ENCODE peak calls at places on chromosomes 16 and 17, in seven cellular contexts. C, U, Z, L, O, W and R are unnamed samples.

GRCh38 chr16:82181456-82182185 is 11.6 kb upstream of the MPHOSPH6 start:
- DNase-seq in U (no peak), Z (no peak), L (no peak), W (no peak), C (no peak), O (no peak), R (no peak)

GRCh38 chr16:90084215-90084614 is 7.1 kb upstream of the PRDM7 start:
- DNase-seq in O (no peak), C (no peak), L (no peak), W (no peak), U (no peak), Z (no peak), R (no peak)

GRCh38 chr17:50686494-50687199 is 21.1 kb downstream of the ANKRD40 start:
- DNase-seq in O (peak), W (no peak), C (no peak), L (no peak), Z (no peak), U (no peak), R (no peak)

GRCh38 chr17:4960279-4960922 is 7.2 kb downstream of the SPAG7 start:
- DNase-seq in C (no peak), O (no peak), W (no peak), L (no peak), Z (no peak), U (peak), R (no peak)

GRCh38 chr17:21294321-21295035 is 10.0 kb downstream of the MAP2K3 start:
- DNase-seq in U (peak), O (no peak), C (peak), W (no peak), Z (no peak), L (no peak), R (no peak)

GRCh38 chr16:8760021-8760420 is 37.4 kb downstream of the TMEM186 start:
- DNase-seq in Z (no peak), U (no peak), O (no peak), C (no peak), L (no peak), W (no peak), R (no peak)

GRCh38 chr16:50269061-50269705 is 2.8 kb downstream of the ADCY7 start:
- DNase-seq in O (no peak), U (no peak), L (no peak), W (no peak), C (no peak), Z (no peak), R (no peak)

GRCh38 chr17:65472602-65473001 is 88.8 kb downstream of the AXIN2 start:
- DNase-seq in U (no peak), O (no peak), Z (no peak), L (no peak), W (no peak), C (no peak), R (no peak)

GRCh38 chr17:6126768-6127167 is 56.6 kb downstream of the WSCD1 start:
- DNase-seq in C (no peak), W (no peak), U (no peak), O (no peak), L (no peak), Z (no peak), R (no peak)

GRCh38 chr16:67100569-67101300 is 9.0 kb upstream of the PHAF1 start:
- DNase-seq in C (peak), O (no peak), L (no peak), Z (no peak), W (no peak), U (no peak), R (no peak)

GRCh38 chr17:39604911-39605491 is 2.7 kb downstream of the NEUROD2 start:
- DNase-seq in Z (no peak), W (peak), U (no peak), C (no peak), L (no peak), O (no peak), R (no peak)

GRCh38 chr17:30854146-30854545 is 22.4 kb downstream of the ATAD5 start:
- DNase-seq in L (no peak), C (no peak), W (no peak), Z (no peak), U (no peak), O (no peak), R (no peak)

GRCh38 chr16:70495425-70496182 is 27.8 kb downstream of the COG4 start:
- DNase-seq in U (no peak), C (no peak), Z (no peak), O (no peak), L (no peak), W (no peak), R (no peak)

GRCh38 chr16:73215482-73216377 is 167.8 kb upstream of the ZFHX3 start:
- DNase-seq in C (no peak), L (no peak), W (no peak), O (no peak), U (no peak), Z (no peak), R (no peak)

GRCh38 chr16:82045471-82046178 is 10.6 kb downstream of the HSD17B2 start:
- DNase-seq in O (no peak), Z (no peak), U (no peak), C (no peak), L (no peak), W (no peak), R (no peak)

GRCh38 chr17:54967621-54968258 is 714 bp downstream of the COX11 start:
- DNase-seq in W (no peak), U (peak), O (peak), C (peak), Z (no peak), L (no peak), R (peak)

GRCh38 chr17:73089918-73090317 is 2.6 kb downstream of the SLC39A11 start:
- DNase-seq in L (no peak), C (no peak), W (no peak), Z (no peak), O (peak), U (no peak), R (no peak)

GRCh38 chr17:10278218-10278617 is 79.8 kb upstream of the GAS7 start:
- DNase-seq in Z (no peak), C (no peak), W (no peak), L (no peak), O (no peak), U (peak), R (no peak)

GRCh38 chr16:1159973-1160772 is 7.3 kb downstream of the CACNA1H start:
- DNase-seq in W (no peak), O (peak), L (no peak), Z (no peak), C (peak), U (no peak), R (no peak)

GRCh38 chr17:58335061-58335731 is 6.6 kb upstream of the TSPOAP1 start:
- DNase-seq in Z (peak), U (no peak), W (no peak), O (no peak), C (no peak), L (no peak), R (no peak)

GRCh38 chr17:78899361-78900260 is 3.4 kb downstream of the CEP295NL start:
- DNase-seq in L (no peak), Z (no peak), O (no peak), U (no peak), C (peak), W (peak), R (no peak)

GRCh38 chr17:28953444-28954118 is 2.3 kb upstream of the PHF12 start:
- DNase-seq in O (peak), Z (no peak), L (no peak), W (peak), U (peak), C (peak), R (no peak)

GRCh38 chr17:75832164-75832651 is 12.0 kb downstream of the UNC13D start:
- DNase-seq in O (no peak), L (no peak), C (no peak), U (no peak), Z (no peak), W (peak), R (no peak)

GRCh38 chr17:65092262-65092661 is 35.7 kb upstream of the GNA13 start:
- DNase-seq in Z (no peak), O (no peak), W (no peak), C (no peak), U (no peak), L (no peak), R (no peak)

GRCh38 chr16:88478115-88478514 is 25.0 kb downstream of the ZFPM1 start:
- DNase-seq in W (no peak), Z (no peak), C (no peak), U (no peak), L (no peak), O (no peak), R (no peak)

GRCh38 chr17:73013816-73014663 is 78.4 kb downstream of the SLC39A11 start:
- DNase-seq in C (no peak), L (no peak), O (no peak), W (no peak), Z (no peak), U (no peak), R (no peak)

GRCh38 chr16:88120812-88121211 is 169.6 kb downstream of the BANP start:
- DNase-seq in C (no peak), O (no peak), Z (no peak), L (no peak), W (no peak), U (no peak), R (no peak)

GRCh38 chr16:83110221-83110768 is 483.5 kb downstream of the CDH13 start:
- DNase-seq in Z (no peak), L (no peak), W (no peak), O (no peak), C (no peak), U (no peak), R (no peak)

GRCh38 chr17:44203731-44204452 is 4.2 kb upstream of the ATXN7L3 start:
- DNase-seq in W (peak), L (no peak), Z (peak), U (peak), C (peak), O (peak), R (no peak)
- TF ChIP-seq TAF1 in W (no peak), L (no peak), Z (no peak), U (no peak), C (no peak), O (no peak), R (no peak)

GRCh38 chr17:76906463-76906862 is 38.3 kb downstream of the MGAT5B start:
- DNase-seq in O (no peak), L (no peak), Z (no peak), C (no peak), U (no peak), W (no peak), R (no peak)

GRCh38 chr17:76907352-76907751 is 39.1 kb downstream of the MGAT5B start:
- DNase-seq in W (no peak), Z (no peak), U (no peak), L (no peak), C (no peak), O (no peak), R (no peak)

GRCh38 chr17:76911299-76912007 is 43.2 kb downstream of the MGAT5B start:
- DNase-seq in W (no peak), U (no peak), C (peak), O (no peak), Z (no peak), L (no peak), R (no peak)

GRCh38 chr17:76912585-76912984 is 44.4 kb downstream of the MGAT5B start:
- DNase-seq in O (no peak), U (no peak), W (no peak), Z (no peak), L (no peak), C (no peak), R (no peak)

DNA sequence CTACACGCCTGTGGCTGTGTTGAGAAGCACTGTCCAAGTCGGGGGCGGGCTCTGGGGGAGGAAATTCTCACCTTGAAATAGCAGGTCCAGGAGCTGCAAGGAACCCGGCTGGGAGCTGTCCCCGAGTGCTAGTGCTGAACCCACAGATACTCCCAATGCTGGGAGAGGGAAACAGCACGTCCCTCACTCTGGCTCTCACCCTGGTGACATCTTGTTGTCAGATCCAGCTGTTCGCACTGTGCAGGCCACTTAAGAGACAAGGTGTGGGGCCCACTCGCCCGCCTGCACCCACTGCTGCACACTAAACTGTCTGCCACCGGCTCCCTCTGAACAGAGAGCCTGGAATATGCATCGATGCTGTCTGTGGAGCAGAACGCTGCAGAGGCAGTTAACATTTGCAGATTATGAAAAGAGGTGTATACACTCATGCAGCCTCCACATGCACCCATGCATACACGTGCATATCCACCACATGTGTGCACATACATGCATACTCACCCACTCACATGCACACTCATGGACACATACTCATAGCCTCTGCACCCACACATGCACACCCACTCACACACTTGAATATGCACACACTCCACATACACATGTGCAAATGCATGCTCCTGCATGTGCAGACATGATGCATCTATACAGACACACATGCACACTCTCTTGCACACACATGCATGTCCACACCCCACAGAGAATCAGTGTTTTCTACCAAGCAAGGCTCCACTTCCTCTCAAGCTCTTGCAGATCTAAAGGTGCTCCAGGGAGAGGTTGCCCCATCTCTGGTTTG is 42.0 kb downstream of the MGAT5B start:
- DNase-seq in W (peak), Z (no peak), C (no peak), L (no peak), O (peak), U (peak), R (peak)
- TF ChIP-seq TAF1 in W (no peak), Z (no peak), C (no peak), L (no peak), O (peak), U (no peak), R (no peak)

DNA sequence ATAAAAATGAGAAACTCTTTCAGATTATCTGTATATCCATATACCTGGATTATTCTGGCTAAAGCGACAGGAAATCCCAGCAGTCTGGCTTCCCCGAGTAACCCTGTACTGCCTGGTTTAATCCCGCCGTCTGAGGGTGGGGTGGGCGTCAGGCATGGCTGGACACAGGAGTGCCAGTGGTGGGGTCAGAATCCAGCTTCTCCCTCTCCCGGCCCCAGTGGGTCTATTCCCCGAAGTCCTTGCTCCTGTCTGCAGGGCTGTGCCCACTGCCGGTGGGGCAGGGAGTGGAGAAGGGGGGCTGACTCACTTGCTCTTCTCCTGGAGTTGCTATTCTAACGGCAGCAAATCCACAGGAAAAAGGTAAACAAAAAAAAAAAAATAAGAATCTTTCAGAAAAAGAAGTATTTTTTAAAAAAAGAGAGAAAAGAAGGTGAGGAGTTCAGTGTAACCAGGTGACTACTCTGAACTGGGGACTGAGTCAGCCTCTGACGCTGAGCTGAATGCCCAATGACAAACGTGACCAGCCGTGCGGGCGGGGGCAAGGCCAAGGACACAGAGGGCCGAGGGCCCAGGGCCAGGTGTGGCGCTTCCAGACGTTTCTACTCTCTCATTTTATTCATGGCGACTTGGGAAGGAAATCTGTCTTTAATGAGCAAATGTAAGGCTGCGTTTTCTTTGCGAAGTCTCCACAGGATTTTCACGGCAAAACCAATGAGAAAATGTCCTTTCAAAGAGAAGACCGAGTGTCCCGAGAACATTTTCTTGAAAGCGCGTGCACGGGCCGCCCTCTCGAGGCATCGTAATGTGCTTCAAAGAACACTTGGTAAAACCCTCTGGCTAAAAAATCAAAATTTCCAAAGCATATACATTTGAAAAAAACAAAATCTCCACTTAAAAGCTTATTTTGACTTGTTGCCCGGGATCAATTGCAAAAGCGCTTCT is 20.2 kb downstream of the FOXF1 start:
- DNase-seq in W (no peak), Z (no peak), L (no peak), O (no peak), C (no peak), U (no peak), R (no peak)
- TF ChIP-seq TAF1 in W (no peak), Z (no peak), L (no peak), O (no peak), C (no peak), U (no peak), R (no peak)

GRCh38 chr17:77526259-77526711 is 385.5 kb downstream of the SEC14L1 start:
- DNase-seq in O (no peak), L (no peak), C (no peak), W (no peak), U (no peak), Z (no peak), R (no peak)
- TF ChIP-seq TAF1 in O (no peak), L (no peak), C (no peak), W (no peak), U (no peak), Z (no peak), R (no peak)

GRCh38 chr16:85445779-85446222 is 167.3 kb upstream of the GSE1 start:
- DNase-seq in O (no peak), U (no peak), W (no peak), L (no peak), Z (no peak), C (peak), R (no peak)

GRCh38 chr16:85447657-85448313 is 165.3 kb upstream of the GSE1 start:
- DNase-seq in O (no peak), L (no peak), W (no peak), C (no peak), U (no peak), Z (no peak), R (no peak)

GRCh38 chr16:85444879-85445778 is 168.0 kb upstream of the GSE1 start:
- DNase-seq in U (no peak), C (peak), Z (no peak), O (no peak), L (no peak), W (peak), R (no peak)

GRCh38 chr16:85448557-85449194 is 164.4 kb upstream of the GSE1 start:
- DNase-seq in U (no peak), O (peak), L (no peak), Z (no peak), C (peak), W (no peak), R (no peak)

GRCh38 chr16:85446846-85447656 is 166.1 kb upstream of the GSE1 start:
- DNase-seq in C (no peak), L (peak), U (no peak), O (no peak), W (no peak), Z (no peak), R (no peak)
- TF ChIP-seq TAF1 in C (no peak), L (no peak), U (no peak), O (no peak), W (no peak), Z (no peak), R (no peak)

DNA sequence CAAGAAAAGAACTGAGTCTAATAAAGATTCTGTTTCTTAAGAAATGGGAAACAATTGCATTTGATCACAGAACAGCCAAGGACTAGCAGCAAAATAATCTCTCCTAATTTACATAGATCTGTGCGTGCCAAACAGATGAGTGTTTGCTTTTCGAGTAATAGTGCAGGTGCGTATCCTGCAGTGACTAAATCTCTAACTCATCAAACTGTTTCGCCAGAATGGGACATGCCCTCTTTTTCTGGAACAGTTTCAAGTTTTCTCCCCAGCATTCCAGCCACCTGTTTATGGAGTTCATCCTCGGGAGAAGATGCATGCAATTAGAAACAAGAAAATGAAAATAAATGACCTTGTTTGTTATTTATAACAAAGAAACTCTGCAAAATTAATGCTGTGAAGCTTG is 5.7 kb upstream of the TOX3 start:
- DNase-seq in O (no peak), U (no peak), Z (no peak), C (no peak), L (no peak), W (no peak), R (no peak)
- TF ChIP-seq TAF1 in O (no peak), U (no peak), Z (no peak), C (no peak), L (no peak), W (no peak), R (no peak)

DNA sequence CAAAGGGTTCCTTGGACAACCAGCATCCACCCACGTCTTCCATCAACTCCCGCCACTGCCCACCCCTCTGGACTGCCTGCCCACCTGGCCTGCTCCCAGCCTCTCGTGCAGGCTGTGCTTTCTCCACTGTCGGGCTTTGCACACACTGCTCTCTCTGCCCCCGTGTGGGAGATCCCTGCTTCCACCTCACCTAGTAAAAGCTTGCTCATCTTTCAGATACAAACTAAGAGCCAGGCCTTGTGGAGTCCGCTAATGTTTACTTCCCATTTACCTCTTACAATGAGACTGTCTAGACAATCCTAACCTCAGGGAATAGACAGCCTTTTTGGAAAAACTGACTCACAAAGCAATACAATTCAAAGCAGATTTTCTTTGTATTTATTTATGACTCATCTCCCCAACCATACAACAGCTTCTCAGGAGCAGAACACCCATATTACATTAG is 67.6 kb downstream of the USP31 start:
- DNase-seq in O (no peak), W (no peak), Z (no peak), C (peak), U (no peak), L (no peak), R (no peak)
- TF ChIP-seq TAF1 in O (no peak), W (no peak), Z (no peak), C (no peak), U (no peak), L (no peak), R (no peak)

GRCh38 chr17:13153036-13153435 is 135.2 kb upstream of the ELAC2 start:
- DNase-seq in O (no peak), C (no peak), W (no peak), Z (no peak), L (no peak), U (no peak), R (no peak)
- TF ChIP-seq TAF1 in O (no peak), C (no peak), W (no peak), Z (no peak), L (no peak), U (no peak), R (no peak)